ENCODE peak calls at places on chromosome 1, in six cellular contexts. J, K, C, D, N and T are unnamed samples.

GRCh38 chr1:25672763-25673409 is 56.3 kb downstream of the MAN1C1 start:
- DNase-seq in J (no peak), K (no peak), C (no peak), D (no peak), N (no peak), T (no peak)

GRCh38 chr1:24724345-24725208 is 20.7 kb upstream of the CLIC4 start:
- DNase-seq in J (no peak), K (no peak), C (peak), D (no peak), N (no peak), T (no peak)

GRCh38 chr1:208298593-208299233 is 54.5 kb upstream of the PLXNA2 start:
- DNase-seq in J (no peak), K (no peak), C (no peak), D (no peak), N (no peak), T (no peak)

GRCh38 chr1:63475761-63476160 is 47.3 kb downstream of the ITGB3BP start:
- DNase-seq in J (no peak), K (no peak), C (no peak), D (no peak), N (no peak), T (no peak)

GRCh38 chr1:117747605-117748004 is 141.8 kb downstream of the TENT5C start:
- DNase-seq in J (no peak), K (no peak), C (no peak), D (no peak), N (no peak), T (no peak)

GRCh38 chr1:89553195-89553584 is 28.6 kb downstream of the LRRC8B start:
- DNase-seq in J (no peak), K (no peak), C (no peak), D (no peak), N (no peak), T (no peak)

GRCh38 chr1:68675336-68675735 is 178.5 kb upstream of the DEPDC1 start:
- DNase-seq in J (no peak), K (no peak), C (no peak), D (no peak), N (no peak), T (no peak)

GRCh38 chr1:6127587-6128163 is 52.4 kb downstream of the CHD5 start:
- DNase-seq in J (peak), K (peak), C (peak), D (no peak), N (no peak), T (peak)

GRCh38 chr1:94154989-94155388 is 34.0 kb upstream of the ABCA4 start:
- DNase-seq in J (no peak), K (no peak), C (no peak), D (no peak), N (no peak), T (no peak)

GRCh38 chr1:151813271-151813977 is 8.2 kb upstream of the LINGO4 start:
- DNase-seq in J (no peak), K (peak), C (no peak), D (no peak), N (no peak), T (no peak)

GRCh38 chr1:240414237-240414636 is 197.7 kb downstream of the GREM2 start:
- DNase-seq in J (no peak), K (no peak), C (no peak), D (no peak), N (peak), T (no peak)

GRCh38 chr1:19038732-19039131 is 82.3 kb upstream of the IFFO2 start:
- DNase-seq in J (no peak), K (no peak), C (no peak), D (no peak), N (no peak), T (no peak)

GRCh38 chr1:109399326-109399957 is 1.7 kb upstream of the SORT1 start:
- DNase-seq in J (no peak), K (no peak), C (peak), D (no peak), N (peak), T (peak)

GRCh38 chr1:238257018-238257417 is 366.3 kb upstream of the ZP4 start:
- DNase-seq in J (no peak), K (no peak), C (no peak), D (no peak), N (no peak), T (no peak)

GRCh38 chr1:178399177-178399728 is 97.5 kb downstream of the CLEC20A start:
- DNase-seq in J (no peak), K (no peak), C (no peak), D (no peak), N (no peak), T (no peak)

GRCh38 chr1:40476924-40477679 is at the start of gene ZFP69:
- DNase-seq in J (peak), K (peak), C (peak), D (no peak), N (peak), T (peak)

GRCh38 chr1:2179283-2180013 is 15.1 kb downstream of the FAAP20 start:
- DNase-seq in J (no peak), K (no peak), C (no peak), D (no peak), N (no peak), T (no peak)

GRCh38 chr1:2314297-2314802 is 77.0 kb downstream of the MORN1 start:
- DNase-seq in J (peak), K (peak), C (peak), D (peak), N (no peak), T (no peak)

GRCh38 chr1:12194666-12195216 is 27.9 kb downstream of the TNFRSF1B start:
- DNase-seq in J (no peak), K (no peak), C (no peak), D (no peak), N (no peak), T (no peak)

GRCh38 chr1:203268901-203269653 is 36.2 kb upstream of the BTG2 start:
- DNase-seq in J (no peak), K (no peak), C (peak), D (no peak), N (no peak), T (no peak)

GRCh38 chr1:20109223-20109856 is 10.0 kb downstream of the PLA2G2D start:
- DNase-seq in J (no peak), K (no peak), C (no peak), D (no peak), N (no peak), T (no peak)

GRCh38 chr1:234989019-234989418 is 139.6 kb downstream of the TOMM20 start:
- DNase-seq in J (no peak), K (no peak), C (no peak), D (no peak), N (no peak), T (no peak)

GRCh38 chr1:30169269-30169668 is 554.1 kb downstream of the MATN1 start:
- DNase-seq in J (no peak), K (no peak), C (no peak), D (no peak), N (no peak), T (no peak)

GRCh38 chr1:235030919-235031596 is 97.6 kb downstream of the TOMM20 start:
- DNase-seq in J (no peak), K (no peak), C (no peak), D (no peak), N (no peak), T (no peak)

GRCh38 chr1:6859415-6860343 is 74.4 kb downstream of the CAMTA1 start:
- DNase-seq in J (no peak), K (no peak), C (no peak), D (no peak), N (peak), T (no peak)

GRCh38 chr1:25760122-25760719 is 39.8 kb upstream of the SELENON start:
- DNase-seq in J (no peak), K (no peak), C (no peak), D (no peak), N (no peak), T (no peak)

GRCh38 chr1:7070389-7071029 is 285.3 kb downstream of the CAMTA1 start:
- DNase-seq in J (peak), K (peak), C (peak), D (no peak), N (peak), T (no peak)

DNA sequence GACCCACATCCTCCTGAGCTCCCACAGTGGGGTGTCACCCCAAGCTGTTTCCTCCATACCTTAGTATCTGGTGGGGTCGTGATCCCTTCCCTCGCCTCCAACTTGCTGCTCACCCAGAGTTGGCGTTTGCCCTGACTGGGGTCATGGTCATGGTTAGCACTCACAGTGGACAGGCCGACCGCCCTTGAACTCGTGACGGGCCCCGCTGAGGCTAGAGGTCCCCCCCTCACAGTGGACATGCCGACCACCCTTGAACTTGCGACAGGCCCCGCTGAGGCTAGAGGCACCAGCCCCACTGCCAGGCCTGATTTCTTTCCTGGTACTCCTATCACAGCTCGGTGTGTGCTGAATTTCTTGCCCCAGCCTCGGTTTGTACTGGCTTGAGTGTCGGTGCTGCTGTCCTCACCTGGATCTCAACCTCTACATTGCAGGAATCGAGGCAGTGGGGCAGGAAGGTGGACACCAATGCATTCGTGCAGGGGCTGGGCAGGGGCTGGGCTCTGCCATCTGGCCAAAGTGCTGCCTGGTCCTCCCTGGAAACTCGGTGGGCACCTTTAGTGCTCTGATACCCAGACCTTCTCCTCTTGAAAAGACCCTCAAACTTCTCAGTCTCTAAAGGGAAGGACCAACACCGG is 37.5 kb upstream of the AJAP1 start:
- DNase-seq in J (no peak), K (peak), C (no peak), D (no peak), N (no peak), T (no peak)
- H3K27ac ChIP-seq in J (no peak), K (no peak), C (no peak), D (no peak), N (no peak), T (no peak)

GRCh38 chr1:167683641-167684502 is 37.9 kb upstream of the MPZL1 start:
- DNase-seq in J (peak), K (no peak), C (peak), D (no peak), N (peak), T (no peak)
- H3K27ac ChIP-seq in J (peak), K (no peak), C (peak), D (peak), N (no peak), T (peak)

GRCh38 chr1:162663589-162664030 is 31.3 kb downstream of the DDR2 start:
- DNase-seq in J (peak), K (no peak), C (peak), D (no peak), N (no peak), T (no peak)
- H3K27ac ChIP-seq in J (no peak), K (no peak), C (no peak), D (peak), N (no peak), T (no peak)

GRCh38 chr1:226274138-226274537 is 34.8 kb downstream of the LIN9 start:
- DNase-seq in J (no peak), K (no peak), C (no peak), D (no peak), N (no peak), T (no peak)
- H3K27ac ChIP-seq in J (no peak), K (no peak), C (no peak), D (no peak), N (no peak), T (no peak)

DNA sequence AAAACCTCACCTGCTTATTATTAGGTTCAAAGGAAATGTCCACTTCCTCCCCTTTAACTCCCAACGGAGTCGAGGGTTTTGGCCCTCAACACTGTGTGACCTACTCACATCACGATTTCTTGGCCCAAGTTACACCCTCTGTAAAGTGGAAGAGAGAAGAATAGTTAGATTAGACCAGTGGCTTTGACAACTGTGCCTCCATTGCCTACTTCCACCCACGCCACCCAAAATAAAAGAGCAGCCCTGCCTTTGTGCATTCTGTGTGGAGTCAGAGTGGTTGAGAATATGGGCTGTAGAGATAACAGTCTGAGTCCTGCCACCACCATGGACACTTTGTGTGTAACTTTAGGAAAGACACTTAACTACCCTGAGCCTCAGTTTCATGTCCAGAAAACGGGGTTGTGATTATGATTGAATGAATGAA is 4.1 kb upstream of the HDGF start:
- DNase-seq in J (no peak), K (no peak), C (no peak), D (no peak), N (no peak), T (no peak)
- H3K27ac ChIP-seq in J (peak), K (peak), C (no peak), D (no peak), N (no peak), T (no peak)

GRCh38 chr1:43365678-43366077 is 2.1 kb downstream of the ELOVL1 start:
- DNase-seq in J (no peak), K (no peak), C (no peak), D (no peak), N (no peak), T (no peak)
- H3K27ac ChIP-seq in J (no peak), K (peak), C (no peak), D (peak), N (no peak), T (peak)